ENCODE peak calls at places on chromosomes 6 and 20, in five cellular contexts. One of them, this sample, is unnamed.

GRCh38 chr20:38805502-38805957 is at the start of gene PPP1R16B:
- DNase-seq in mesendoderm: peak
- DNase-seq in AG08396: peak
- DNase-seq in HCEC 1CT: no peak
- DNase-seq in EH: peak
- DNase-seq in this sample: peak

GRCh38 chr6:43009124-43009523 is 4.6 kb downstream of the MEA1 start:
- DNase-seq in AG08396: peak
- DNase-seq in EH: peak
- DNase-seq in mesendoderm: peak
- DNase-seq in HCEC 1CT: peak
- DNase-seq in this sample: peak

GRCh38 chr6:41344865-41345264 is 9.5 kb downstream of the NCR2 start:
- DNase-seq in HCEC 1CT: no peak
- DNase-seq in mesendoderm: no peak
- DNase-seq in AG08396: no peak
- DNase-seq in EH: no peak
- DNase-seq in this sample: no peak

GRCh38 chr6:47992805-47993204 is 118.2 kb downstream of the PTCHD4 start:
- DNase-seq in EH: no peak
- DNase-seq in HCEC 1CT: no peak
- DNase-seq in AG08396: no peak
- DNase-seq in mesendoderm: no peak
- DNase-seq in this sample: no peak

GRCh38 chr20:35907017-35907685 is 47.2 kb downstream of the SCAND1 start:
- DNase-seq in HCEC 1CT: no peak
- DNase-seq in EH: no peak
- DNase-seq in mesendoderm: no peak
- DNase-seq in AG08396: no peak
- DNase-seq in this sample: no peak

GRCh38 chr6:14681699-14682487 is 564.0 kb upstream of the JARID2 start:
- DNase-seq in EH: no peak
- DNase-seq in HCEC 1CT: no peak
- DNase-seq in mesendoderm: no peak
- DNase-seq in AG08396: no peak
- DNase-seq in this sample: no peak

GRCh38 chr6:28657756-28658465 is 132.2 kb downstream of the GPX5 start:
- DNase-seq in EH: peak
- DNase-seq in mesendoderm: peak
- DNase-seq in HCEC 1CT: peak
- DNase-seq in AG08396: peak
- DNase-seq in this sample: peak

GRCh38 chr6:164296411-164296810 is 881.9 kb downstream of the QKI start:
- DNase-seq in mesendoderm: no peak
- DNase-seq in AG08396: no peak
- DNase-seq in EH: no peak
- DNase-seq in HCEC 1CT: no peak
- DNase-seq in this sample: no peak